ENCODE peak calls at places on chromosome 5, in six cellular contexts. O, Q, F, X, I and Y are unnamed samples.

GRCh38 chr5:38845555-38846378 is at the start of gene OSMR:
- DNase-seq in X (peak), Q (peak), O (peak), F (peak), I (peak), Y (peak)

GRCh38 chr5:16437974-16438373 is 27.6 kb downstream of the ZNF622 start:
- DNase-seq in I (peak), F (no peak), X (no peak), O (no peak), Q (no peak), Y (no peak)

GRCh38 chr5:149072791-149073190 is 9.9 kb upstream of the SH3TC2 start:
- DNase-seq in X (no peak), F (no peak), Q (no peak), O (no peak), I (no peak), Y (no peak)

GRCh38 chr5:104998169-104998568 is 1435.6 kb upstream of the NUDT12 start:
- DNase-seq in X (no peak), I (no peak), Q (no peak), O (no peak), F (no peak), Y (no peak)

GRCh38 chr5:116084231-116084630 is 594 bp upstream of the COMMD10 start:
- DNase-seq in O (peak), I (peak), F (no peak), X (no peak), Q (no peak), Y (no peak)

GRCh38 chr5:757346-757930 is 27.1 kb downstream of the ZDHHC11B start:
- DNase-seq in F (no peak), Q (peak), X (peak), O (no peak), I (no peak), Y (no peak)

GRCh38 chr5:74765201-74765600 is 1.7 kb downstream of the GFM2 start:
- DNase-seq in Q (no peak), F (no peak), X (no peak), O (no peak), I (no peak), Y (no peak)

GRCh38 chr5:130939059-130939458 is 226.0 kb downstream of the HINT1 start:
- DNase-seq in Q (no peak), X (no peak), O (no peak), F (no peak), I (no peak), Y (no peak)

GRCh38 chr5:10431408-10431807 is 10.3 kb upstream of the ROPN1L start:
- DNase-seq in I (no peak), X (no peak), O (no peak), Q (no peak), F (no peak), Y (no peak)

GRCh38 chr5:10434392-10434791 is 7.3 kb upstream of the ROPN1L start:
- DNase-seq in I (no peak), Q (no peak), X (no peak), F (no peak), O (peak), Y (no peak)

GRCh38 chr5:10427978-10428377 is 13.7 kb upstream of the ROPN1L start:
- DNase-seq in I (no peak), Q (no peak), X (no peak), F (no peak), O (no peak), Y (no peak)

GRCh38 chr5:10427201-10427600 is 14.5 kb upstream of the ROPN1L start:
- DNase-seq in I (no peak), F (no peak), X (no peak), O (no peak), Q (no peak), Y (no peak)

GRCh38 chr5:10432059-10433008 is 9.3 kb upstream of the ROPN1L start:
- DNase-seq in Q (no peak), I (no peak), X (no peak), O (no peak), F (no peak), Y (no peak)
- TF ChIP-seq POLR2A in Q (no peak), I (no peak), X (no peak), O (no peak), F (no peak), Y (no peak)

GRCh38 chr5:96294887-96295209 is 138.2 kb downstream of the PCSK1 start:
- DNase-seq in F (no peak), X (no peak), I (no peak), Q (no peak), O (no peak), Y (no peak)

GRCh38 chr5:96297290-96297689 is 135.8 kb downstream of the PCSK1 start:
- DNase-seq in F (no peak), X (no peak), O (peak), Q (peak), I (no peak), Y (no peak)

GRCh38 chr5:96300986-96301385 is 132.1 kb downstream of the PCSK1 start:
- DNase-seq in X (no peak), O (no peak), I (no peak), F (no peak), Q (no peak), Y (no peak)

GRCh38 chr5:96293966-96294886 is 138.8 kb downstream of the PCSK1 start:
- DNase-seq in O (peak), F (no peak), I (no peak), Q (no peak), X (no peak), Y (no peak)

GRCh38 chr5:96297867-96298266 is 135.2 kb downstream of the PCSK1 start:
- DNase-seq in O (peak), Q (peak), I (no peak), F (no peak), X (no peak), Y (no peak)
- TF ChIP-seq POLR2A in O (no peak), Q (no peak), I (no peak), F (no peak), X (no peak), Y (no peak)

GRCh38 chr5:34789021-34789531 is 49.9 kb upstream of the TTC23L start:
- DNase-seq in F (no peak), O (peak), I (no peak), X (no peak), Q (no peak), Y (peak)
- TF ChIP-seq POLR2A in F (no peak), O (no peak), I (no peak), X (no peak), Q (no peak), Y (no peak)

GRCh38 chr5:151020304-151021031 is at the start of gene GPX3:
- DNase-seq in I (peak), X (peak), O (peak), F (peak), Q (peak), Y (peak)
- TF ChIP-seq POLR2A in I (peak), X (no peak), O (no peak), F (no peak), Q (peak), Y (peak)